ENCODE peak calls at places on chromosomes 1 and 21, in six cellular contexts. K is cardiac muscle cell; Z is mammary epithelial cell; N is CD4-positive, alpha-beta T cell; W is fibroblast of lung; E is WERI-Rb-1. M is an unnamed sample.

GRCh38 chr1:179754031-179754624 is 11.0 kb downstream of the FAM163A start:
- DNase-seq in W (peak; percentile 89), N (no peak), K (no peak), E (peak; percentile 62), Z (peak; percentile 53), M (peak; percentile 74)

GRCh38 chr21:36115138-36115710 is 19.7 kb upstream of the CBR3 start:
- DNase-seq in W (no peak), N (no peak), K (no peak), Z (no peak), E (no peak), M (no peak)

GRCh38 chr1:154170547-154171221 is 15.8 kb upstream of the NUP210L start:
- DNase-seq in E (peak; percentile 24), K (no peak), Z (peak; percentile 36), N (no peak), W (no peak), M (no peak)

GRCh38 chr1:36675106-36675505 is 192.4 kb upstream of the CSF3R start:
- DNase-seq in N (no peak), E (no peak), K (no peak), Z (no peak), W (no peak), M (no peak)

GRCh38 chr1:202164271-202165037 is 4.1 kb upstream of the PTPN7 start:
- DNase-seq in E (no peak), K (no peak), Z (no peak), W (no peak), N (peak; percentile 66), M (no peak)

GRCh38 chr1:46094454-46094853 is 38.0 kb downstream of the PIK3R3 start:
- DNase-seq in E (no peak), W (no peak), N (no peak), K (no peak), Z (no peak), M (no peak)

GRCh38 chr1:239630767-239631166 is 244.4 kb downstream of the CHRM3 start:
- DNase-seq in W (no peak), K (no peak), N (no peak), Z (no peak), E (no peak), M (no peak)

GRCh38 chr1:36829951-36830350 is 204.4 kb downstream of the GRIK3 start:
- DNase-seq in Z (no peak), K (no peak), N (no peak), E (no peak), W (no peak), M (no peak)

GRCh38 chr1:151259351-151259750 is 4.8 kb downstream of the PSMD4 start:
- DNase-seq in K (no peak), E (no peak), Z (peak; percentile 60), W (no peak), N (no peak), M (no peak)

DNA sequence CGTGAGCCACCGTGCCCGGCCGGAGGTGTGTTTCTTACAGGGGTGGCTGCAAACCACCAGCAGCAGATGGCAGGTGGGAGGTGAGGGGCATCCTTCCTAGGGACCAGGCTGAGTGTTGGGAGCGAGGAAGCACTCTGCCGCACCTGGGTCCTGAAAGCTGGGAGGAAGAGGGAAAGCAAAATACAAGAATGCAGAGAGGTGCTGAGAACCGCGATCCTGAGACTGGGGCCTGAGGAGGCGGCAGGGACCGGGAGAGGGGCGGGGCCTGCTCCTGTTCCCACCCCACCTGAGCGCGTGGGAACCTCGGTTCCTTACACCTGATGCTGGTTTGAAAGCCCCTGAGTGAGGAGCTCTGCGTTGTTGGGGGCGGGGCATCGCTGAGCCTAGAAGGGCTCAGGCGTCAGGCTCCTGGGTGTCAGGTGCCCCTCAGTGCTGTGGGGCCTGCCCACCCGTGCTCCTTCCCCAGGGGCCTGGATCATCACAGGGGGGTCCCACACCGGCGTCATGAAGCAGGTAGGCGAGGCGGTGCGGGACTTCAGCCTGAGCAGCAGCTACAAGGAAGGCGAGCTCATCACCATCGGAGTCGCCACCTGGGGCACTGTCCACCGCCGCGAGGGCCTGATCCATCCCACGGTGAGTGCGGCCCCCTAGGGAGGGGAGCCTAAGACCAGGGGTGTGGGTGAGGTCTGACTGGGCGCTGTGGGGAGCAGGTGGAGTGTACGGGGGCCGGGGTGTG is 15.5 kb downstream of the TRPM2 start:
- DNase-seq in W (no peak), K (no peak), N (no peak), E (peak; percentile 56), Z (no peak), M (no peak)
- TF ChIP-seq CTCF in W (no peak), K (no peak), N (no peak), E (peak; percentile 60), Z (no peak), M (no peak)

DNA sequence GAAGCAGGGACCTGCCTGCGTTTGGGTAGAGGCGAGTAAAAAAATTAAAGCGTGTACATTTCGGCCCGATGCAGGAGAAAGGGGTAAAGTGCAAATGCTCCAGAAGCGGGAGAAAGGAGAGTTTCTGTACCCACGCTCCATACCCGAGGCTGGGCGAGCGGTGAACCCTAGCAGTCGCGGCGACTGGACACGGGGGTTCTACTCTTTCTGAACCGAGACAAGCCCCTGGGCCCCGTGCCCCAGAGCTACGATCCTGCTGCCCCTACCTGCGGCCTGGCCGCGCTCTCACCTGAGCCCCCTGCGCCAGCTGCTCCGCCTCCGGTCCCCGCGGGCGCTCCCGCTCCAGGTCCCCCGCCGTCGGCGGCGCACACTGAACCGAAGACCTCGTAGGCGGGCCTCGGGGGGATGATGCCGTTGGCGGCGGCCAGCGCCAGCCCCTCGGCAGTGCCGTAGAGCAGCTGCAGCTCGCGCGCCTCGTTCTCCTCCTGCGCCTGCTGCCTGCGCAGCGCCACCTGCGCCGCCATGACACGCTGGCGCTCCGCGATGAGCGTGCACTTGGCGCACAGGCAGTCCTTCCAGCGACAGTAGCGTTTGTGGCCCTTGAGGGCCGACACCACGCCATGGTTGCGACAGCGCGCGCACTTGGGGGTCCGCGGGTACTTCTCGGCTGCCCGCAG is 2.4 kb downstream of the DMRTA2 start:
- DNase-seq in N (no peak), E (no peak), Z (no peak), K (peak; percentile 48), W (no peak), M (no peak)
- TF ChIP-seq CTCF in N (no peak), E (no peak), Z (peak; percentile 1), K (no peak), W (no peak), M (no peak)

GRCh38 chr1:241356187-241356518 is 852 bp downstream of the RGS7 start:
- DNase-seq in W (no peak), N (no peak), K (no peak), E (peak; percentile 30), Z (no peak), M (no peak)
- TF ChIP-seq CTCF in W (no peak), N (no peak), K (no peak), E (no peak), Z (no peak), M (no peak)

GRCh38 chr1:28642056-28642846 is 616 bp downstream of the TAF12 start:
- DNase-seq in Z (peak; percentile 11), W (peak; percentile 8), K (peak; percentile 44), E (no peak), N (no peak), M (no peak)

GRCh38 chr1:28642847-28643635 is at the start of gene TAF12:
- DNase-seq in E (peak; percentile 92), K (peak; percentile 95), N (peak; percentile 89), W (peak; percentile 93), Z (peak; percentile 97), M (peak; percentile 93)

GRCh38 chr1:28646040-28646439 is 2.4 kb upstream of the RNU11 start:
- DNase-seq in W (no peak), N (no peak), E (no peak), K (no peak), Z (no peak), M (peak; percentile 47)

GRCh38 chr1:28640766-28641165 is 2.1 kb downstream of the TAF12 start:
- DNase-seq in K (peak; percentile 10), N (peak; percentile 20), W (peak; percentile 8), Z (peak; percentile 16), E (no peak), M (peak; percentile 22)
- TF ChIP-seq CTCF in K (peak; percentile 36), N (peak; percentile 39), W (peak; percentile 39), Z (peak; percentile 58), E (peak; percentile 21), M (peak; percentile 61)

GRCh38 chr1:164599272-164599671 is 40.3 kb downstream of the PBX1 start:
- DNase-seq in K (no peak), N (no peak), Z (no peak), E (no peak), W (no peak), M (no peak)
- TF ChIP-seq CTCF in K (no peak), N (no peak), Z (no peak), E (no peak), W (no peak), M (no peak)